ENCODE peak calls at places on chromosomes 4 and X, in five cellular contexts. One of them, this sample, is unnamed.

GRCh38 chr4:66294626-66295025 is 624.3 kb upstream of the EPHA5 start:
- DNase-seq in heart left ventricle: no peak
- DNase-seq in omental fat pad: no peak
- DNase-seq in mesothelial cell of epicardium: no peak
- DNase-seq in fibroblast of pulmonary artery: peak; percentile 7
- DNase-seq in this sample: no peak

GRCh38 chrX:108516184-108516583 is 76.5 kb downstream of the COL4A5 start:
- DNase-seq in heart left ventricle: no peak
- DNase-seq in omental fat pad: no peak
- DNase-seq in mesothelial cell of epicardium: no peak
- DNase-seq in fibroblast of pulmonary artery: peak; percentile 71
- DNase-seq in this sample: no peak

GRCh38 chrX:119292445-119292844 is 56.4 kb downstream of the PGRMC1 start:
- DNase-seq in heart left ventricle: no peak
- DNase-seq in omental fat pad: no peak
- DNase-seq in mesothelial cell of epicardium: no peak
- DNase-seq in fibroblast of pulmonary artery: no peak
- DNase-seq in this sample: no peak

GRCh38 chr4:188428935-188429334 is 289.7 kb downstream of the TRIML1 start:
- DNase-seq in heart left ventricle: no peak
- DNase-seq in omental fat pad: no peak
- DNase-seq in mesothelial cell of epicardium: no peak
- DNase-seq in fibroblast of pulmonary artery: peak; percentile 16
- DNase-seq in this sample: no peak

GRCh38 chrX:136608295-136608933 is 39.5 kb upstream of the CD40LG start:
- DNase-seq in heart left ventricle: peak; percentile 17
- DNase-seq in omental fat pad: no peak
- DNase-seq in mesothelial cell of epicardium: no peak
- DNase-seq in fibroblast of pulmonary artery: peak; percentile 29
- DNase-seq in this sample: no peak

GRCh38 chr4:6148506-6149205 is 51.7 kb downstream of the JAKMIP1 start:
- DNase-seq in heart left ventricle: no peak
- DNase-seq in omental fat pad: no peak
- DNase-seq in mesothelial cell of epicardium: no peak
- DNase-seq in fibroblast of pulmonary artery: no peak
- DNase-seq in this sample: no peak

GRCh38 chr4:151325320-151326246 is at the start of gene SH3D19:
- DNase-seq in heart left ventricle: peak; percentile 79
- DNase-seq in omental fat pad: no peak
- DNase-seq in mesothelial cell of epicardium: peak; percentile 58
- DNase-seq in fibroblast of pulmonary artery: peak; percentile 81
- DNase-seq in this sample: peak; percentile 90

GRCh38 chr4:21664355-21664754 is 284.2 kb downstream of the KCNIP4 start:
- DNase-seq in heart left ventricle: no peak
- DNase-seq in omental fat pad: no peak
- DNase-seq in mesothelial cell of epicardium: no peak
- DNase-seq in fibroblast of pulmonary artery: no peak
- DNase-seq in this sample: no peak

GRCh38 chrX:39331062-39331704 is 529.9 kb downstream of the MID1IP1 start:
- DNase-seq in heart left ventricle: no peak
- DNase-seq in omental fat pad: no peak
- DNase-seq in mesothelial cell of epicardium: no peak
- DNase-seq in fibroblast of pulmonary artery: no peak
- DNase-seq in this sample: no peak

GRCh38 chr4:40196724-40197281 is at the start of gene RHOH:
- DNase-seq in heart left ventricle: no peak
- DNase-seq in omental fat pad: no peak
- DNase-seq in mesothelial cell of epicardium: no peak
- DNase-seq in fibroblast of pulmonary artery: no peak
- DNase-seq in this sample: no peak

GRCh38 chrX:136211766-136212556 is 39.2 kb downstream of the MAP7D3 start:
- DNase-seq in heart left ventricle: no peak
- DNase-seq in omental fat pad: no peak
- DNase-seq in mesothelial cell of epicardium: no peak
- DNase-seq in fibroblast of pulmonary artery: no peak
- DNase-seq in this sample: no peak

GRCh38 chrX:79161655-79162054 is 17.2 kb downstream of the GPR174 start:
- DNase-seq in heart left ventricle: no peak
- DNase-seq in omental fat pad: no peak
- DNase-seq in mesothelial cell of epicardium: no peak
- DNase-seq in fibroblast of pulmonary artery: no peak
- DNase-seq in this sample: no peak

GRCh38 chrX:99394450-99394849 is 1015.6 kb downstream of the PCDH19 start:
- DNase-seq in heart left ventricle: no peak
- DNase-seq in omental fat pad: no peak
- DNase-seq in mesothelial cell of epicardium: no peak
- DNase-seq in fibroblast of pulmonary artery: no peak
- DNase-seq in this sample: no peak
- TF ChIP-seq CTCF in heart left ventricle: no peak
- TF ChIP-seq CTCF in omental fat pad: no peak
- TF ChIP-seq CTCF in mesothelial cell of epicardium: no peak
- TF ChIP-seq CTCF in fibroblast of pulmonary artery: no peak
- TF ChIP-seq CTCF in this sample: no peak

GRCh38 chrX:106959897-106960296 is 39.7 kb downstream of the CLDN2 start:
- DNase-seq in heart left ventricle: no peak
- DNase-seq in omental fat pad: no peak
- DNase-seq in mesothelial cell of epicardium: no peak
- DNase-seq in fibroblast of pulmonary artery: peak; percentile 54
- DNase-seq in this sample: no peak
- TF ChIP-seq CTCF in heart left ventricle: no peak
- TF ChIP-seq CTCF in omental fat pad: no peak
- TF ChIP-seq CTCF in mesothelial cell of epicardium: no peak
- TF ChIP-seq CTCF in fibroblast of pulmonary artery: peak; percentile 44
- TF ChIP-seq CTCF in this sample: no peak

GRCh38 chr4:186217733-186218293 is 9.5 kb upstream of the KLKB1 start:
- DNase-seq in heart left ventricle: no peak
- DNase-seq in omental fat pad: no peak
- DNase-seq in mesothelial cell of epicardium: no peak
- DNase-seq in fibroblast of pulmonary artery: no peak
- DNase-seq in this sample: no peak
- TF ChIP-seq CTCF in heart left ventricle: no peak
- TF ChIP-seq CTCF in omental fat pad: no peak
- TF ChIP-seq CTCF in mesothelial cell of epicardium: no peak
- TF ChIP-seq CTCF in fibroblast of pulmonary artery: no peak
- TF ChIP-seq CTCF in this sample: no peak

GRCh38 chrX:121258545-121258944 is 211.1 kb downstream of the GLUD2 start:
- DNase-seq in heart left ventricle: no peak
- DNase-seq in omental fat pad: no peak
- DNase-seq in mesothelial cell of epicardium: no peak
- DNase-seq in fibroblast of pulmonary artery: no peak
- DNase-seq in this sample: no peak

GRCh38 chrX:121256653-121257052 is 209.2 kb downstream of the GLUD2 start:
- DNase-seq in heart left ventricle: no peak
- DNase-seq in omental fat pad: no peak
- DNase-seq in mesothelial cell of epicardium: no peak
- DNase-seq in fibroblast of pulmonary artery: peak; percentile 41
- DNase-seq in this sample: no peak

GRCh38 chrX:121259170-121259569 is 211.8 kb downstream of the GLUD2 start:
- DNase-seq in heart left ventricle: no peak
- DNase-seq in omental fat pad: no peak
- DNase-seq in mesothelial cell of epicardium: no peak
- DNase-seq in fibroblast of pulmonary artery: no peak
- DNase-seq in this sample: no peak

GRCh38 chrX:121254336-121254735 is 206.9 kb downstream of the GLUD2 start:
- DNase-seq in heart left ventricle: no peak
- DNase-seq in omental fat pad: no peak
- DNase-seq in mesothelial cell of epicardium: no peak
- DNase-seq in fibroblast of pulmonary artery: peak; percentile 10
- DNase-seq in this sample: no peak
- TF ChIP-seq CTCF in heart left ventricle: no peak
- TF ChIP-seq CTCF in omental fat pad: no peak
- TF ChIP-seq CTCF in mesothelial cell of epicardium: no peak
- TF ChIP-seq CTCF in fibroblast of pulmonary artery: peak; percentile 27
- TF ChIP-seq CTCF in this sample: no peak

DNA sequence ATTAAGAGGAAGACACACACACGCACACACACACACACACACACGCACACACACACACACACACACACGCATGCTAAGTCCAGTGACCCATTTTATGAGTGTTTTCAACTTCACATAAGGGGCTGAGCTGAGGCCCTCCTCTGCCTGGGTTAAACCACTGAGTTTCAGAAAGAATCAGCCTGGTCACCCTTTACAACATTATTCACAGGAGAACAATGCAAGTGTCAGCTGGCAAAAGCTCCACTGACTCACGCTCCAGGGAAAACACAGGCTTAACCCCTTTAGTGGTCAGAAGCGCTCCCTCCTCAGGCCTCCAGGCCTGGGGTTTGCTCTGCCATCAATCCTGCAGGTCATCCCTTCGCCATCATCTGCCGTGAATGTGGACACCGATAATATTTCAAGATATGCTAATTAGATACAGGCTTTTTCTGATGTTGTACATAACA is 46.9 kb downstream of the ACOX3 start:
- DNase-seq in heart left ventricle: peak; percentile 51
- DNase-seq in omental fat pad: no peak
- DNase-seq in mesothelial cell of epicardium: no peak
- DNase-seq in fibroblast of pulmonary artery: peak; percentile 97
- DNase-seq in this sample: peak; percentile 49
- TF ChIP-seq CTCF in heart left ventricle: no peak
- TF ChIP-seq CTCF in omental fat pad: no peak
- TF ChIP-seq CTCF in mesothelial cell of epicardium: no peak
- TF ChIP-seq CTCF in fibroblast of pulmonary artery: peak; percentile 39
- TF ChIP-seq CTCF in this sample: no peak

DNA sequence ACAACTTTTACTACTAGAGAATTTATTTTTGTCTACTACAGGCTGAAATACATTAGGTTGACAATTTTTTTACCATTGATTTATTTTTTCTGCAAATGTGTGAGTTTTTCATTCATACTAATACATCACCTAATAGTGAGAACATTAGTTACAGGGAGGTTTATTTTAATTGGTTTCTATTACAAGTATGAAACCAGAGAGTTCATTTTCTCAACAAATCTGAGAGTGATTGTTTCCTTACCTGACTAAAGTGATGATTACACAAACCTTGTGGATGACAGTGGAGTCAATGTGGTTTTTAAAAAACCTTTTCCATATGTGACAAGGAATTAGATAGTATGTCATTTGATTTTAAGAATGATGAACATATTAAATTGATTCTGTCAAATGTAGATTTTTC is 227.4 kb downstream of the PALLD start:
- DNase-seq in heart left ventricle: no peak
- DNase-seq in omental fat pad: no peak
- DNase-seq in mesothelial cell of epicardium: no peak
- DNase-seq in fibroblast of pulmonary artery: no peak
- DNase-seq in this sample: no peak
- TF ChIP-seq CTCF in heart left ventricle: no peak
- TF ChIP-seq CTCF in omental fat pad: no peak
- TF ChIP-seq CTCF in mesothelial cell of epicardium: no peak
- TF ChIP-seq CTCF in fibroblast of pulmonary artery: no peak
- TF ChIP-seq CTCF in this sample: no peak

DNA sequence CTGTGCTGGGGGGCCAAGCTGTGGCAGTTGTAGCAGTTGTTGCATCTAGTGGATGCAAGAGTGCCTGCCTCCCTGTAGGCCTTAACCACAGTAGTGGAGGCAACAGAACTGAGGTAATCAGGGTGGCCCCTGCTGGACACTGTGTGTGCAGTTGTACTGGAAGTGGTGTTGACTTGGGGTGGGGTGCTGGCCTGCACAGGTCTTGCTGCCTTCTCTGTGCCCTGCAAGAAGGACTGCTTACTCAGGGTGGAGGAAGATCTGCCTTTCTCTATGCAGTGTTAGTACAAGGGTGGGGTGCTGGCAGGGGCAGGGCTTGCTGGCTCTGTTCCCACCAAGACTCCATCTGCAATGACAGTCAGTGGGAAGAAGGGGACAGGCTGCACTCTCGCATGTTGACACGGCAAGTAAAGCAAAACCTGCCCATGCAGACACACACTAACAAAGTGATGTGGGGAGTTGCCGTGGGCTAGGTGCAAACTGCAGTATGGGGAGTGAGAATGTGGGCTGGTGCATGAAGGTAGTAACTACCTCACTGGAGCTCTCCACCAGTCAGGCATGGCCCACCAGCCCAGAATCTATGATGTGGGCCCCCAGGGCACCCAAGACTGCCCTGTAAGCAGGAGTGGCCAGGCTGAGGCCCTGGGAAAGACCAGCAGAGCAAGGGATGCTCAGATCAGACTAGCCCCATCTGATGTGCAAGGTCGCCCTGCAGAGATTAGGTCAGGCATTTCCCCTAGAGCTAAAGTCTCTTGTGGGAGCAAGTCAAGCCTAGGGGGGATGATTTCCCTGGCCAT is 594.9 kb downstream of the TECRL start:
- DNase-seq in heart left ventricle: no peak
- DNase-seq in omental fat pad: no peak
- DNase-seq in mesothelial cell of epicardium: no peak
- DNase-seq in fibroblast of pulmonary artery: no peak
- DNase-seq in this sample: no peak
- TF ChIP-seq CTCF in heart left ventricle: no peak
- TF ChIP-seq CTCF in omental fat pad: no peak
- TF ChIP-seq CTCF in mesothelial cell of epicardium: no peak
- TF ChIP-seq CTCF in fibroblast of pulmonary artery: no peak
- TF ChIP-seq CTCF in this sample: no peak

DNA sequence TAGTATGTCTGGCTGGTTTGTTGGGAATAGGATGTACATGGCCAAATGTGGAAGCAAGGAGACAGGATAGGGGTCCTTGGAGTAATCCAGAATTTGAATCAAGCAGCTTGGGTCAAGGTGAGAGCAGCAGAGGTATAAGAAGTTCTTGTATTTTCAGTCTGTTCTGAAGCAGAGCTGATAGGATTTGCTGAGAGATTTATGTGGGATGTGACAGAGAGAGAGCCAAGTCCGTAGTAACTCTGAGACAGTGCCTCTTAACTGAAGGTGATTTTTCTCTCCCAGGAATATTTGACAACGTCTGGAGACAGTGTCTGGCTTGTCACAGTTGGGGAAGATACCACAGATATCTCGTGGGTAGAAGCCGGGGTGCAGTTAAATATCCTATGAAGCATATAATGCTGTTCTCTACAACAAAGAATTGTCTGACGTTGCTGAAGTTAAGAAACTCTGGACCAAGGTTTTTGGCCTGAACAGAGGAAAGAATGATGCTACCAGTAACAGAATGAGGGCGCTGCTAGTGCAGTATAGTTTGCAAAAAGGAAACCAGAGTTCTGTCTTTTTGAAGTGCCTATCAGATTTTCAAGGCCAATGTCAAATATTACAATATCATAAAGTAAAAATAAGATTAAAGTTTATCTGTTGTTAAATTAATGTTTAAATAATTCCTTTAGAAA is 184.0 kb downstream of the ARHGAP24 start:
- DNase-seq in heart left ventricle: no peak
- DNase-seq in omental fat pad: no peak
- DNase-seq in mesothelial cell of epicardium: no peak
- DNase-seq in fibroblast of pulmonary artery: peak; percentile 27
- DNase-seq in this sample: no peak
- TF ChIP-seq CTCF in heart left ventricle: peak; percentile 24
- TF ChIP-seq CTCF in omental fat pad: no peak
- TF ChIP-seq CTCF in mesothelial cell of epicardium: no peak
- TF ChIP-seq CTCF in fibroblast of pulmonary artery: peak; percentile 31
- TF ChIP-seq CTCF in this sample: no peak

This sample was measured in left lung.